ENCODE peak calls at places on chromosomes 11 and 22, in eight cellular contexts. Y is Panc1, H is nephron progenitor cell, S is NB4, A is SK-N-SH, P is A549, Q is GM23338, W is omental fat pad. K is an unnamed sample.

GRCh38 chr11:103714246-103714645 is 322.2 kb upstream of the DDI1 start:
- DNase-seq in H (no peak), A (no peak), S (no peak), W (no peak), Y (no peak), P (no peak), Q (no peak), K (no peak)

GRCh38 chr22:47198801-47199251 is 436.4 kb downstream of the TBC1D22A start:
- DNase-seq in A (peak), S (no peak), W (peak), Y (no peak), Q (no peak), H (no peak), P (no peak), K (no peak)

GRCh38 chr11:9180784-9181183 is 84.4 kb downstream of the DENND5A start:
- DNase-seq in Q (no peak), P (peak), A (no peak), Y (no peak), H (no peak), S (no peak), W (no peak), K (no peak)

GRCh38 chr22:23685205-23685784 is 5.5 kb upstream of the RGL4 start:
- DNase-seq in A (no peak), Y (no peak), S (no peak), Q (no peak), P (no peak), W (no peak), H (no peak), K (peak)

GRCh38 chr11:86678823-86679222 is 6.4 kb upstream of the ME3 start:
- DNase-seq in Y (no peak), S (no peak), H (no peak), W (no peak), P (no peak), Q (no peak), A (no peak), K (no peak)

GRCh38 chr11:108758458-108758857 is 93.6 kb downstream of the DDX10 start:
- DNase-seq in Y (no peak), H (no peak), P (no peak), W (no peak), S (no peak), Q (no peak), A (no peak), K (no peak)

GRCh38 chr22:36764641-36765040 is 11.3 kb downstream of the IFT27 start:
- DNase-seq in P (no peak), A (no peak), W (no peak), H (no peak), S (no peak), Y (no peak), Q (no peak), K (no peak)

GRCh38 chr11:6175440-6175839 is 5.3 kb upstream of the OR52B2 start:
- DNase-seq in Q (no peak), Y (no peak), H (no peak), S (no peak), W (no peak), P (no peak), A (no peak), K (no peak)

GRCh38 chr11:35943761-35944502 is at the start of gene LDLRAD3:
- DNase-seq in S (peak), Y (no peak), H (peak), Q (peak), W (peak), A (peak), P (peak), K (peak)

GRCh38 chr22:22683668-22684361 is 39.4 kb downstream of the GGTLC2 start:
- DNase-seq in S (no peak), A (no peak), H (no peak), P (no peak), Q (no peak), Y (no peak), W (no peak), K (no peak)

GRCh38 chr11:35617687-35618496 is at the start of gene FJX1:
- DNase-seq in Q (peak), H (peak), W (no peak), Y (no peak), A (peak), P (peak), S (peak), K (peak)

GRCh38 chr11:63814383-63814736 is 1.1 kb downstream of the SPINDOC start:
- DNase-seq in P (no peak), H (no peak), Y (no peak), S (peak), A (no peak), Q (no peak), W (no peak), K (no peak)

GRCh38 chr11:41382927-41383326 is 76.5 kb downstream of the LRRC4C start:
- DNase-seq in A (no peak), S (no peak), P (no peak), Q (peak), Y (no peak), W (no peak), H (no peak), K (no peak)

GRCh38 chr11:102360681-102361080 is 13.7 kb downstream of the BIRC2 start:
- DNase-seq in Y (no peak), P (no peak), W (no peak), Q (no peak), H (no peak), S (no peak), A (no peak), K (no peak)

GRCh38 chr22:38069372-38070249 is 12.4 kb downstream of the PICK1 start:
- DNase-seq in A (peak), W (no peak), Y (no peak), Q (peak), H (peak), P (peak), S (peak), K (no peak)

GRCh38 chr22:45009881-45010531 is at the start of gene PHF21B:
- DNase-seq in H (peak), W (no peak), P (peak), S (no peak), Q (peak), Y (no peak), A (peak), K (peak)

GRCh38 chr11:66115638-66116410 is 45.8 kb downstream of the PACS1 start:
- DNase-seq in W (no peak), Y (no peak), A (no peak), P (no peak), Q (no peak), S (no peak), H (no peak), K (no peak)

GRCh38 chr22:17780116-17780740 is 6.0 kb upstream of the BID start:
- DNase-seq in Y (no peak), Q (peak), A (no peak), S (peak), P (no peak), W (no peak), H (no peak), K (no peak)

GRCh38 chr11:105298174-105298573 is 158.6 kb upstream of the CARD18 start:
- DNase-seq in S (no peak), Y (no peak), Q (no peak), A (no peak), W (no peak), H (no peak), P (no peak), K (no peak)

GRCh38 chr11:91239359-91239758 is 985.3 kb upstream of the FAT3 start:
- DNase-seq in Q (peak), Y (no peak), P (no peak), H (no peak), W (no peak), S (no peak), A (no peak), K (no peak)

GRCh38 chr11:1878134-1879031 is 13.3 kb downstream of the PRR33 start:
- DNase-seq in Y (no peak), A (peak), P (no peak), S (no peak), H (no peak), Q (no peak), W (no peak), K (no peak)

GRCh38 chr11:114366331-114367243 is 33.7 kb downstream of the C11orf71 start:
- DNase-seq in P (peak), W (no peak), Q (no peak), A (no peak), Y (no peak), H (no peak), S (no peak), K (no peak)

GRCh38 chr11:128476729-128477128 is 110.6 kb downstream of the ETS1 start:
- DNase-seq in S (peak), Q (no peak), P (no peak), W (no peak), Y (no peak), H (no peak), A (no peak), K (no peak)

GRCh38 chr11:38252620-38253019 is 1654.6 kb upstream of the RAG2 start:
- DNase-seq in Y (no peak), S (no peak), W (no peak), A (no peak), Q (no peak), H (no peak), P (no peak), K (no peak)

GRCh38 chr11:116861539-116861938 is 24.1 kb upstream of the APOA1 start:
- DNase-seq in Q (no peak), Y (no peak), P (no peak), W (no peak), S (no peak), A (no peak), H (no peak), K (no peak)

GRCh38 chr22:39727541-39727940 is 157.0 kb downstream of the CACNA1I start:
- DNase-seq in P (peak), S (no peak), Y (no peak), A (no peak), W (no peak), Q (no peak), H (no peak), K (peak)

GRCh38 chr22:37485714-37486223 is 415 bp downstream of the MFNG start:
- DNase-seq in P (no peak), H (no peak), Q (no peak), S (no peak), W (no peak), A (no peak), Y (no peak), K (no peak)

GRCh38 chr11:128726464-128727139 is 32.7 kb downstream of the FLI1 start:
- DNase-seq in S (peak), P (no peak), A (no peak), Q (no peak), W (no peak), H (no peak), Y (no peak), K (no peak)

GRCh38 chr11:79312591-79313267 is 128.1 kb downstream of the TENM4 start:
- DNase-seq in Q (no peak), A (no peak), Y (no peak), H (no peak), P (no peak), S (peak), W (no peak), K (no peak)

GRCh38 chr11:103892603-103893002 is 143.8 kb upstream of the DDI1 start:
- DNase-seq in P (peak), Q (no peak), S (peak), Y (no peak), H (no peak), W (no peak), A (no peak), K (peak)

GRCh38 chr11:128860571-128861361 is 6.3 kb downstream of the KCNJ1 start:
- DNase-seq in Q (no peak), Y (no peak), W (no peak), H (no peak), S (no peak), A (peak), P (no peak), K (no peak)

GRCh38 chr11:11243790-11244469 is 109.1 kb downstream of the CSNK2A3 start:
- DNase-seq in A (peak), Q (peak), W (no peak), Y (no peak), S (peak), H (peak), P (no peak), K (peak)

GRCh38 chr11:991034-991433 is 45.5 kb downstream of the MUC6 start:
- DNase-seq in W (no peak), A (no peak), H (no peak), Q (no peak), Y (no peak), S (no peak), P (no peak), K (no peak)

GRCh38 chr11:7892751-7893356 is 38.2 kb downstream of the OR10A6 start:
- DNase-seq in W (no peak), H (no peak), S (peak), Q (peak), A (peak), P (peak), Y (peak), K (no peak)

GRCh38 chr11:69813839-69814238 is 5.4 kb downstream of the FGF3 start:
- DNase-seq in Q (no peak), H (no peak), P (no peak), W (no peak), A (no peak), S (no peak), Y (no peak), K (no peak)

GRCh38 chr11:75447415-75447814 is 14.4 kb upstream of the KLHL35 start:
- DNase-seq in A (no peak), Q (no peak), P (no peak), W (no peak), S (no peak), H (no peak), Y (no peak), K (no peak)

GRCh38 chr11:75441804-75442132 is 8.8 kb upstream of the KLHL35 start:
- DNase-seq in H (no peak), Y (no peak), A (no peak), P (no peak), W (no peak), S (no peak), Q (no peak), K (no peak)

GRCh38 chr11:75443043-75443442 is 10.0 kb upstream of the KLHL35 start:
- DNase-seq in P (no peak), H (no peak), Q (no peak), A (no peak), S (no peak), Y (no peak), W (no peak), K (no peak)

GRCh38 chr11:75442161-75442885 is 9.3 kb upstream of the KLHL35 start:
- DNase-seq in P (no peak), A (no peak), Q (no peak), Y (no peak), S (no peak), H (peak), W (no peak), K (no peak)

GRCh38 chr11:75445315-75445953 is 12.4 kb upstream of the KLHL35 start:
- DNase-seq in Y (peak), P (peak), H (peak), A (peak), S (peak), W (peak), Q (peak), K (peak)
- TF ChIP-seq CTCF in Y (peak), P (peak), H (peak), A (peak), S (peak), W (no peak), Q (peak), K (peak)

DNA sequence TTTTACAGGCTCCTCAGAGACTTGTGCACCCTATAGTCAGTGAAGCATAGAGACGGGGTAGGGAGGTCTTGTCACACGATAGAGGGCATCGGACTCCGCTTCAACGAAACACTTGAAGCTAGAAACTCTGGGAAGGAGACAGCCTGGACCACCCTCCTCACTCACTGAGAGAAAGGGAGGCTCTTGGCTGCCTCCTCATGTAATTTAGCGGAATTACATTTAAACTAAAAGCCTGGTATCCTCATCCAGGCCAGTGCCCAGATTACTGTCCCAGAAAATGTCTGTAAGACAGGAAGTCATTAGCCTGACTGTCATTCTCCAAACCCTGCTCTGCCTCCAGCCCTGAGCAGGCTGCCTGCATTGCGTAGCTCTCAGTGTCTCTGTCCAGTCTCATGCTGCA is 36.0 kb downstream of the TTLL1 start:
- DNase-seq in S (peak), Y (no peak), W (no peak), A (peak), Q (peak), P (no peak), H (no peak), K (no peak)
- TF ChIP-seq CTCF in S (peak), Y (peak), W (no peak), A (no peak), Q (peak), P (no peak), H (peak), K (no peak)

DNA sequence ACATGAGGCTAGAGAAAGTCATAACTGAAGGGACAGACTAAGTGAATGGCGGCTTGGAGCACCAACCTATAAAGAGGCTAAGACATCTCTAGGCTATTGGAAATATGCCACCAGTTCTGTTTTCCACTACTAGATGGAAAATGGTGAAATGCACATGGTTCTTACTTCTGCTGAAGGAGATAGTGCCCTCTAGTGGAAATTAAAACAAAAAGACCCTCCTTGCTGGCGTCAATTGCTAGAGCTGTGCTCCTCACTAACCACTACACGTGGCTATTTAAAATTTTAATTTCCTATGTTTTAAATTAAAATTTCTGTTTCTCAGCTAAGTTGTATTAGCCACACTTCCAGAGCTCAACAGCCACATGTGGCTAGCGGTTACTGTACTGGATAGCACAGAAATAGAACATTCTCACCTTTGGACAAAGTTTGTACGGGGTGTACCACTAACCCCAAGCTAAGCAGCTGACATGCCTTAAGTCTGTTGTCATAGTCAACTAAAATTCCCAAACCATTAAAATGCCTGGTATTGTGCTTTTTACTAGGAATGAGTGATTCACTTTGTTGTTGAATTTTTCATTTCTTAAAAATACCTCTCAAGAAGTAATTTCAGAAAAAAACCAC is 34.1 kb upstream of the CALCA start:
- DNase-seq in H (no peak), W (no peak), Y (peak), A (peak), S (peak), Q (peak), P (peak), K (peak)
- TF ChIP-seq CTCF in H (peak), W (no peak), Y (peak), A (peak), S (peak), Q (peak), P (peak), K (peak)

GRCh38 chr11:17770917-17771316 is 36.3 kb downstream of the KCNC1 start:
- DNase-seq in S (no peak), P (no peak), Q (no peak), W (no peak), H (no peak), Y (no peak), A (no peak), K (no peak)
- TF ChIP-seq CTCF in S (no peak), P (no peak), Q (no peak), W (no peak), H (no peak), Y (no peak), A (peak), K (no peak)

GRCh38 chr11:119594639-119595249 is 134.3 kb downstream of the NECTIN1 start:
- DNase-seq in A (no peak), S (peak), Y (no peak), P (no peak), H (no peak), Q (no peak), W (no peak), K (peak)
- TF ChIP-seq CTCF in A (no peak), S (no peak), Y (no peak), P (no peak), H (no peak), Q (no peak), W (no peak), K (no peak)

GRCh38 chr22:19631899-19632670 is 82.2 kb upstream of the SEPTIN5 start:
- DNase-seq in Q (peak), Y (no peak), W (no peak), P (peak), H (peak), S (peak), A (peak), K (peak)
- TF ChIP-seq CTCF in Q (peak), Y (peak), W (no peak), P (peak), H (peak), S (peak), A (peak), K (peak)

GRCh38 chr11:13834463-13834862 is 128.1 kb upstream of the SPON1 start:
- DNase-seq in Y (no peak), P (peak), S (peak), A (peak), H (peak), Q (peak), W (no peak), K (no peak)
- TF ChIP-seq CTCF in Y (peak), P (no peak), S (peak), A (peak), H (peak), Q (peak), W (no peak), K (peak)

DNA sequence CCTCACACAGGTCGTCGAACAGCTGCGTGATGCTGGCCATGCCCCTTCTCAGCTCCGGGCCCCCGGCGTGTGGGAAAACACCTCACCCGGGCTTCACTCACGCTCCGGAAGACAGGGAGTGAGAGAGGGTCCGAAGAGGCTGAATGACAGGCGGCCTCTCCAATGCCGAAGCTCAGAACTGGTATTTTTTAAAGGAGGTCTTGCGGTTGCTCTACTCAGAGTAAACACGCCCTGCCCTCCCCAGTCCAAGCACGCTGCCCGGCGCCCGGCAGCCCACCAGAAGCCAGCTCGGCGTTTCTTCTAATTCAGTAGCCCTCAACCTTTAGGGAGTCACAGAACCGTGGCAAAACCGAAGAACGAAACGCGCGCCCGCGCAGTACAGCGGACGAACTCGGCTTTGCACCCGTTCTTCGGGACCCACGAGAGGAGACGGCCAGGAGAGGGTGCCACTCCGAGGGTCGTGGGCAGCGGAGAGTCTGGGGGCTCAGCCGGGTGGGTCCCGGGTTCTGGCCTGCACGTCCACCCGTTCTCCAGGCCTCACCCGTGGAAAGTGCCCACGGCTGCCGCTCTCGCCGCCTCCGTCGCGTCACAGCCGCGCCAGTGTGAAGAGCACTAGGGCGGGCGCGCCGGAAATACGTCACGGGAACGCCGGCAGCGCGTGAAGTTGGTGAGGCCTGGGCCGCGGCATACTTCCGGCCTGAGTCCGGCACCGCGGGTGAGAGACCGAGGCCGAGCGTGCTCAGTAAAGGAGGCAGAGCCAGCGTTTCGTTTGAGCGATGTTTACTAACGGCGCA is at the start of gene TUBGCP6:
- DNase-seq in S (peak), H (peak), Q (peak), W (peak), P (peak), Y (no peak), A (peak), K (peak)
- TF ChIP-seq CTCF in S (no peak), H (no peak), Q (peak), W (no peak), P (no peak), Y (no peak), A (peak), K (peak)